ENCODE peak calls at places on chromosomes 11 and 22, in seven cellular contexts. P is stimulated activated CD4-positive, alpha-beta T cell treated with anti-CD3 and anti-CD28 coated beads, Interleukin-1b, Interleukin-23, amount 100 ng/mL, for 48 hours; R is amniotic epithelial cell; J is iris pigment epithelial cell; Q is SK-N-MC; L is IMR-90; B is osteocyte. G is an unnamed sample.

GRCh38 chr22:25495286-25495685 is 69.2 kb upstream of the GRK3 start:
- DNase-seq in Q (no peak), B (no peak), J (peak; percentile 27), R (no peak), L (peak; percentile 32), P (no peak), G (no peak)

GRCh38 chr22:17576475-17576874 is 13.2 kb downstream of the SLC25A18 start:
- DNase-seq in J (peak; percentile 94), R (peak; percentile 80), P (peak; percentile 32), L (peak; percentile 65), Q (peak; percentile 86), B (no peak), G (peak; percentile 99)

GRCh38 chr11:64971421-64972233 is at the start of gene MAJIN:
- DNase-seq in Q (no peak), R (peak; percentile 53), B (no peak), L (peak; percentile 41), J (peak; percentile 54), P (peak; percentile 92), G (peak; percentile 43)

GRCh38 chr11:31940396-31941037 is 129.4 kb upstream of the PAX6 start:
- DNase-seq in Q (no peak), L (peak; percentile 30), B (no peak), P (no peak), J (peak; percentile 66), R (peak; percentile 96), G (peak; percentile 59)

GRCh38 chr11:122754553-122755322 is 83.6 kb upstream of the CRTAM start:
- DNase-seq in R (no peak), B (no peak), J (peak; percentile 20), L (no peak), Q (no peak), P (peak; percentile 26), G (no peak)

GRCh38 chr11:30960387-30960992 is 374.3 kb upstream of the MPPED2 start:
- DNase-seq in B (no peak), P (no peak), Q (peak; percentile 5), L (peak; percentile 47), J (peak; percentile 61), R (peak; percentile 65), G (peak; percentile 62)

GRCh38 chr22:29795663-29796062 is 28.5 kb downstream of the UQCR10 start:
- DNase-seq in R (no peak), P (no peak), Q (no peak), L (no peak), B (no peak), J (no peak), G (no peak)

GRCh38 chr22:48256041-48256739 is 1493.7 kb downstream of the TBC1D22A start:
- DNase-seq in P (no peak), B (no peak), J (no peak), Q (no peak), R (no peak), L (no peak), G (no peak)

GRCh38 chr11:9748361-9748970 is 84.6 kb downstream of the SWAP70 start:
- DNase-seq in Q (peak; percentile 42), P (peak; percentile 76), B (no peak), R (peak; percentile 78), L (peak; percentile 79), J (peak; percentile 82), G (peak; percentile 78)

GRCh38 chr11:74673956-74674355 is 57.3 kb downstream of the CHRDL2 start:
- DNase-seq in J (no peak), P (no peak), L (no peak), R (no peak), Q (no peak), B (peak; percentile 19), G (no peak)

GRCh38 chr22:49150801-49151221 is 676.9 kb downstream of the BRD1 start:
- DNase-seq in J (no peak), L (no peak), P (no peak), R (no peak), B (no peak), Q (no peak), G (no peak)

GRCh38 chr22:35191412-35191811 is 65.9 kb upstream of the HMGXB4 start:
- DNase-seq in Q (no peak), B (peak; percentile 15), P (no peak), R (peak; percentile 46), L (peak; percentile 3), J (peak; percentile 8), G (peak; percentile 34)

GRCh38 chr11:9205596-9205995 is 59.6 kb downstream of the DENND5A start:
- DNase-seq in L (no peak), Q (no peak), P (no peak), J (no peak), R (no peak), B (no peak), G (no peak)

GRCh38 chr22:37967637-37968451 is 14.3 kb downstream of the POLR2F start:
- DNase-seq in P (no peak), Q (no peak), L (no peak), B (no peak), R (no peak), J (no peak), G (no peak)

GRCh38 chr11:134393638-134394037 is 18.4 kb downstream of the B3GAT1 start:
- DNase-seq in R (no peak), J (no peak), Q (no peak), L (no peak), B (no peak), P (no peak), G (no peak)

GRCh38 chr11:124801014-124801413 is 808 bp upstream of the MSANTD2 start:
- DNase-seq in P (no peak), L (peak; percentile 39), Q (no peak), J (peak; percentile 66), R (peak; percentile 57), B (no peak), G (peak; percentile 42)

GRCh38 chr11:32960553-32961164 is 55.0 kb upstream of the DEPDC7 start:
- DNase-seq in P (no peak), R (peak; percentile 59), L (peak; percentile 71), J (peak; percentile 54), B (no peak), Q (peak; percentile 18), G (peak; percentile 56)

GRCh38 chr11:70525006-70525405 is 126.7 kb downstream of the CTTN start:
- DNase-seq in B (no peak), L (no peak), Q (no peak), J (no peak), R (no peak), P (no peak), G (no peak)

GRCh38 chr22:19749876-19750275 is 10.7 kb upstream of the TBX1 start:
- DNase-seq in Q (no peak), P (no peak), R (no peak), L (no peak), B (no peak), J (no peak), G (no peak)

GRCh38 chr22:24875862-24876506 is 70.0 kb downstream of the SGSM1 start:
- DNase-seq in B (no peak), R (peak; percentile 25), L (no peak), Q (no peak), P (no peak), J (peak; percentile 11), G (no peak)

GRCh38 chr11:75148436-75148983 is 2.4 kb upstream of the SLCO2B1 start:
- DNase-seq in L (no peak), Q (no peak), J (no peak), R (no peak), P (no peak), B (no peak), G (no peak)

GRCh38 chr11:86931965-86932332 is 23.2 kb downstream of the FZD4 start:
- DNase-seq in P (no peak), Q (no peak), L (peak; percentile 62), J (peak; percentile 52), B (no peak), R (no peak), G (no peak)

GRCh38 chr11:87030458-87031054 is 7.2 kb upstream of the TMEM135 start:
- DNase-seq in P (no peak), J (no peak), R (peak; percentile 34), L (peak; percentile 18), Q (no peak), B (no peak), G (no peak)

GRCh38 chr11:96055706-96056387 is 131.9 kb upstream of the MTMR2 start:
- DNase-seq in L (peak; percentile 62), B (no peak), R (peak; percentile 60), J (peak; percentile 47), Q (no peak), P (peak; percentile 63), G (peak; percentile 80)

GRCh38 chr22:20641198-20641892 is 132.6 kb upstream of the SERPIND1 start:
- DNase-seq in B (no peak), L (no peak), Q (no peak), J (no peak), P (no peak), R (no peak), G (no peak)

GRCh38 chr11:123640677-123641494 is 13.5 kb downstream of the SCN3B start:
- DNase-seq in B (no peak), L (peak; percentile 17), P (peak; percentile 53), J (peak; percentile 40), R (peak; percentile 13), Q (no peak), G (peak; percentile 25)

GRCh38 chr11:69480547-69481392 is 693 bp upstream of the LINC01488 start:
- DNase-seq in J (peak; percentile 16), Q (no peak), P (no peak), B (no peak), L (peak; percentile 15), R (no peak), G (no peak)

GRCh38 chr11:109704432-109704831 is 282.4 kb downstream of the C11orf87 start:
- DNase-seq in P (no peak), R (no peak), L (no peak), J (no peak), B (no peak), Q (no peak), G (no peak)

GRCh38 chr11:14554959-14555358 is 34.8 kb upstream of the PSMA1 start:
- DNase-seq in P (no peak), R (peak; percentile 99), Q (no peak), J (peak; percentile 18), L (no peak), B (no peak), G (peak; percentile 8)

GRCh38 chr22:19810381-19811141 is 44.1 kb downstream of the GNB1L start:
- DNase-seq in P (no peak), R (peak; percentile 91), B (peak; percentile 84), Q (no peak), L (peak; percentile 81), J (peak; percentile 77), G (peak; percentile 91)

GRCh38 chr11:62547691-62548281 is 1.2 kb upstream of the AHNAK start:
- DNase-seq in R (no peak), Q (no peak), P (no peak), B (no peak), L (no peak), J (no peak), G (no peak)

GRCh38 chr22:36701941-36702640 is 1.5 kb downstream of the CACNG2 start:
- DNase-seq in L (no peak), R (no peak), Q (no peak), B (no peak), P (no peak), J (no peak), G (no peak)

GRCh38 chr22:24727218-24727851 is 47.2 kb downstream of the PIWIL3 start:
- DNase-seq in B (peak; percentile 72), L (peak; percentile 94), J (peak; percentile 95), P (no peak), R (peak; percentile 87), Q (no peak), G (no peak)

GRCh38 chr11:44885065-44885777 is 65.5 kb downstream of the TP53I11 start:
- DNase-seq in L (no peak), J (no peak), B (no peak), P (no peak), Q (no peak), R (no peak), G (no peak)

GRCh38 chr11:69209936-69210659 is 54.4 kb downstream of the SMIM38 start:
- DNase-seq in Q (no peak), R (no peak), J (no peak), L (no peak), B (peak; percentile 69), P (peak; percentile 56), G (no peak)

GRCh38 chr22:24155597-24156145 is 25.6 kb upstream of the SUSD2 start:
- DNase-seq in Q (no peak), R (peak; percentile 63), B (peak; percentile 90), P (peak; percentile 39), L (peak; percentile 65), J (peak; percentile 79), G (peak; percentile 74)

GRCh38 chr22:24427500-24428164 is at the start of gene ADORA2A:
- DNase-seq in Q (no peak), B (no peak), R (no peak), L (no peak), J (no peak), P (peak; percentile 88), G (no peak)

G was measured in AG10803.